ENCODE peak calls at places on chromosomes 2 and 18, in six cellular contexts. V, E, N, T, A and S are unnamed samples.
A peak's percentile ranks its signal among the peaks of the same experiment; 100 is the strongest.

GRCh38 chr18:13219012-13219396 is 444 bp downstream of the LDLRAD4 start:
- DNase-seq in V (no peak), E (no peak), N (no peak), T (no peak), A (no peak), S (no peak)

GRCh38 chr2:236616031-236616430 is 46.4 kb downstream of the ACKR3 start:
- DNase-seq in V (no peak), E (no peak), N (no peak), T (no peak), A (no peak), S (no peak)

GRCh38 chr18:59265246-59266018 is 7.8 kb downstream of the RAX start:
- DNase-seq in V (no peak), E (peak; percentile 37), N (no peak), T (no peak), A (no peak), S (no peak)

GRCh38 chr2:201261471-201261870 is 1.1 kb downstream of the CASP8 start:
- DNase-seq in V (no peak), E (no peak), N (no peak), T (no peak), A (no peak), S (no peak)

GRCh38 chr2:20313659-20314058 is 37.0 kb downstream of the PUM2 start:
- DNase-seq in V (no peak), E (no peak), N (no peak), T (no peak), A (peak; percentile 27), S (no peak)

GRCh38 chr2:64062840-64063239 is 43.6 kb upstream of the VPS54 start:
- DNase-seq in V (no peak), E (peak; percentile 77), N (no peak), T (no peak), A (peak; percentile 82), S (no peak)

GRCh38 chr18:24979223-24979622 is 372.7 kb downstream of the ZNF521 start:
- DNase-seq in V (no peak), E (no peak), N (no peak), T (no peak), A (no peak), S (no peak)

GRCh38 chr2:15456343-15456742 is 104.8 kb downstream of the NBAS start:
- DNase-seq in V (no peak), E (no peak), N (no peak), T (no peak), A (no peak), S (no peak)

GRCh38 chr2:156436477-156437085 is 402 bp downstream of the GPD2 start:
- DNase-seq in V (no peak), E (peak; percentile 25), N (peak; percentile 30), T (no peak), A (peak; percentile 32), S (no peak)

GRCh38 chr2:121648206-121648605 is 1.1 kb downstream of the CLASP1 start:
- DNase-seq in V (no peak), E (no peak), N (no peak), T (no peak), A (peak; percentile 43), S (no peak)

GRCh38 chr2:121650554-121650930 is 1.3 kb upstream of the CLASP1 start:
- DNase-seq in V (no peak), E (no peak), N (no peak), T (no peak), A (peak; percentile 18), S (no peak)

GRCh38 chr2:121649402-121649651 is at the start of gene CLASP1:
- DNase-seq in V (peak; percentile 99), E (peak; percentile 99), N (peak; percentile 97), T (peak; percentile 93), A (peak; percentile 97), S (peak; percentile 96)

GRCh38 chr2:121648611-121649401 is 456 bp downstream of the CLASP1 start:
- DNase-seq in V (peak; percentile 92), E (peak; percentile 62), N (peak; percentile 65), T (no peak), A (peak; percentile 65), S (peak; percentile 79)

GRCh38 chr2:121649652-121650553 is 641 bp upstream of the CLASP1 start:
- DNase-seq in V (peak; percentile 97), E (peak; percentile 94), N (peak; percentile 89), T (peak; percentile 82), A (peak; percentile 90), S (peak; percentile 91)
- TF ChIP-seq POLR2A in V (no peak), E (no peak), N (no peak), T (peak; percentile 90), A (peak; percentile 69), S (no peak)

DNA sequence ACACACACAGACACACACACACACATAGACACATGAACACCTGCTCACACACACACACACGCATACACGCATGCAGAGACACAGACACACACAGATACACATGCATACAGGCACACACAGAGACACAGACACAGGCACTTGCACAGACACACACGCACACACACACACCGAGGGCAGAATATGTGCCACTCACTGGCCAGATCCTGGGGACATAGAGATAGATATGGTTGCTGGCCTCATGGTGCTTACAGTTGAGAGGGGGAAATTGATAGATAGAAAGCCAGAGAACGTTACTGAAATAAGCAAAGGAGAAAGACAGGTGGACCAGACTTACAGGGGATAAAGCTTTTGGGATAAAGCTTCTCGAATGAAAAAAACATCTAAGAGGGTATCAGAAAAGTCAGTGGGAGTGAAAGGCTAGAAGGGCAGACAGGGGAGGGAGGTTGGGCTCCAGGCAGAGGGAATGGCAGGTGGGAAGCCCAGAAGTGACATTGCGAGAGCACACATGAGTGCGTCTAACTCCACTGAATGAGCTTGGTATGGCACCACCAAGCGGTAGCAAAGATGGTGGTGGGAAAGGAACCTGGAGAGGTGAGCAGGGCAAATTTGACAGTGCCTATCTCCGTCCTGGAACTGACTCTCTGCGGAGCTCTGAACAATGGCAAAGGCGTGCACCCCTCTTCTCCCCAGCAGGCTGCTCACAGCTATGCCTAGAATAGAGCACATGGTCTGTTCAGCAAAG is 390.1 kb upstream of the TRIB2 start:
- DNase-seq in V (no peak), E (peak; percentile 59), N (no peak), T (no peak), A (no peak), S (no peak)
- TF ChIP-seq CTCF in V (no peak), E (peak; percentile 32), N (no peak), T (no peak), A (no peak), S (peak; percentile 19)

GRCh38 chr2:32683520-32684086 is 55.8 kb downstream of the TTC27 start:
- DNase-seq in V (no peak), E (no peak), N (no peak), T (no peak), A (peak; percentile 11), S (no peak)
- TF ChIP-seq POLR2A in V (no peak), E (no peak), N (no peak), T (no peak), A (no peak), S (no peak)

GRCh38 chr2:18988557-18989232 is 369.7 kb downstream of the OSR1 start:
- DNase-seq in V (no peak), E (no peak), N (peak; percentile 18), T (no peak), A (peak; percentile 17), S (no peak)

GRCh38 chr2:18991177-18992168 is 366.9 kb downstream of the OSR1 start:
- DNase-seq in V (peak; percentile 83), E (peak; percentile 94), N (peak; percentile 98), T (no peak), A (peak; percentile 78), S (peak; percentile 81)

GRCh38 chr2:18987021-18987420 is 371.4 kb downstream of the OSR1 start:
- DNase-seq in V (no peak), E (no peak), N (no peak), T (no peak), A (peak; percentile 23), S (no peak)

GRCh38 chr2:18986046-18986445 is 372.4 kb downstream of the OSR1 start:
- DNase-seq in V (no peak), E (no peak), N (no peak), T (no peak), A (no peak), S (no peak)

GRCh38 chr2:18987592-18988073 is 370.8 kb downstream of the OSR1 start:
- DNase-seq in V (peak; percentile 93), E (peak; percentile 74), N (peak; percentile 74), T (peak; percentile 44), A (peak; percentile 95), S (peak; percentile 62)
- TF ChIP-seq CTCF in V (no peak), E (peak; percentile 16), N (no peak), T (peak; percentile 31), A (peak; percentile 44), S (no peak)